ENCODE peak calls at places on chromosomes 1 and 21, in ten cellular contexts. O is OCI-LY7, S is heart right ventricle, A is Caco-2, E is kidney epithelial cell, R is AG04449, M is hepatocyte, B is HFF-Myc, D is heart left ventricle, V is IMR-90. C is an unnamed sample.

GRCh38 chr1:164576311-164577271 is 17.6 kb downstream of the PBX1 start:
- DNase-seq in V (peak; percentile 88), D (peak; percentile 73), S (peak; percentile 18), A (no peak), E (no peak), R (no peak), O (no peak), B (peak; percentile 41), M (no peak), C (peak; percentile 89)

GRCh38 chr1:185741551-185741950 is 7.4 kb downstream of the HMCN1 start:
- DNase-seq in S (no peak), E (no peak), A (no peak), R (no peak), V (peak; percentile 28), O (no peak), D (no peak), M (no peak), B (no peak), C (peak; percentile 84)

GRCh38 chr1:203028784-203029553 is 2.7 kb downstream of the PPFIA4 start:
- DNase-seq in M (no peak), A (no peak), D (peak; percentile 53), O (no peak), S (peak; percentile 47), V (no peak), R (no peak), E (no peak), B (no peak), C (no peak)

GRCh38 chr1:975896-976683 is 5.8 kb downstream of the PERM1 start:
- DNase-seq in O (peak; percentile 58), B (no peak), E (no peak), R (no peak), A (peak; percentile 82), S (no peak), V (peak; percentile 36), D (peak; percentile 79), M (peak; percentile 90), C (peak; percentile 38)

GRCh38 chr1:243465738-243466137 is 209.9 kb downstream of the SDCCAG8 start:
- DNase-seq in D (no peak), R (no peak), V (no peak), S (no peak), M (no peak), O (no peak), E (no peak), A (no peak), B (no peak), C (no peak)

GRCh38 chr1:16607433-16607851 is 5.9 kb downstream of the NBPF1 start:
- DNase-seq in V (no peak), B (no peak), M (no peak), O (no peak), D (peak; percentile 55), R (no peak), S (no peak), E (no peak), A (no peak), C (no peak)

GRCh38 chr1:101846820-101847219 is 149.9 kb downstream of the OLFM3 start:
- DNase-seq in S (no peak), R (no peak), M (peak; percentile 39), D (no peak), E (no peak), B (no peak), V (no peak), A (no peak), O (no peak), C (no peak)

GRCh38 chr21:45845790-45846130 is 135.8 kb upstream of the COL6A1 start:
- DNase-seq in E (no peak), A (no peak), R (no peak), D (no peak), M (no peak), O (no peak), V (no peak), B (no peak), S (no peak), C (no peak)

GRCh38 chr1:10213186-10213585 is 2.8 kb downstream of the KIF1B start:
- DNase-seq in B (no peak), S (no peak), D (no peak), V (no peak), E (no peak), O (no peak), R (no peak), M (no peak), A (no peak), C (no peak)

GRCh38 chr1:54084794-54085193 is 31.4 kb downstream of the TCEANC2 start:
- DNase-seq in S (no peak), R (no peak), V (no peak), M (no peak), A (no peak), O (no peak), D (no peak), B (no peak), E (no peak), C (no peak)

GRCh38 chr1:71294178-71294577 is 213.3 kb upstream of the ZRANB2 start:
- DNase-seq in D (no peak), B (no peak), M (no peak), E (no peak), A (no peak), S (no peak), O (no peak), R (peak; percentile 10), V (peak; percentile 46), C (peak; percentile 52)

GRCh38 chr1:2953688-2954285 is 67.5 kb upstream of the ACTRT2 start:
- DNase-seq in E (no peak), D (no peak), O (peak; percentile 18), A (no peak), S (no peak), M (no peak), B (no peak), R (no peak), V (no peak), C (no peak)

GRCh38 chr21:41142051-41142795 is 25.7 kb upstream of the BACE2 start:
- DNase-seq in M (no peak), B (peak; percentile 35), E (peak; percentile 37), O (no peak), S (peak; percentile 41), D (no peak), V (peak; percentile 47), R (peak; percentile 52), A (peak; percentile 49), C (peak; percentile 44)
- TF ChIP-seq CTCF in M (no peak), B (no peak), E (peak; percentile 6), O (no peak), S (no peak), D (no peak), V (no peak), R (peak; percentile 9), A (no peak), C (no peak)

DNA sequence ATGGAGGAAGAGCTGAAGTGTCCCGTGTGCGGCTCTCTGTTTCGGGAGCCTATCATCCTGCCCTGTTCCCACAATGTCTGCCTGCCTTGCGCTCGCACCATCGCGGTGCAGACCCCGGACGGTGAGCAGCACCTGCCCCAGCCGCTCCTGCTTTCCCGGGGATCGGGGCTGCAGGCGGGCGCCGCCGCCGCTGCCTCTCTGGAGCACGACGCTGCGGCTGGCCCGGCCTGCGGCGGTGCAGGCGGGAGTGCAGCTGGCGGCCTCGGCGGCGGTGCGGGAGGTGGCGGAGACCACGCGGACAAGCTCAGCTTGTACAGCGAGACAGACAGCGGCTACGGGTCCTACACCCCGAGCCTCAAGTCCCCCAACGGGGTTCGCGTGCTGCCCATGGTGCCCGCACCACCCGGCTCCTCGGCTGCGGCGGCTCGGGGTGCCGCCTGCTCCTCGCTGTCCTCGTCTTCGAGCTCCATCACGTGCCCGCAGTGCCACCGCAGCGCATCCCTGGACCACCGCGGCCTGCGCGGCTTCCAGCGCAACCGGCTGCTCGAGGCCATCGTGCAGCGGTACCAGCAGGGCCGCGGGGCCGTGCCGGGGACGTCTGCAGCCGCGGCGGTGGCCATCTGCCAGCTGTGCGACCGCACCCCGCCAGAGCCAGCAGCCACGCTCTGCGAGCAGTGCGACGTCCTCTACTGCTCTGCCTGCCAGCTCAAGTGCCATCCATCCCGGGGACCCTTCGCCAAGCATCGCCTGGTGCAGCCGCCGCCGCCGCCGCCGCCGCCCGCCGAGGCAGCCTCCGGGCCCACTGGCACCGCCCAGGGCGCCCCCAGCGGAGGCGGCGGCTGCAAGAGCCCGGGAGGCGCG is 1.3 kb downstream of the TRIM67 start:
- DNase-seq in O (no peak), A (no peak), D (no peak), E (no peak), B (no peak), V (no peak), S (no peak), M (no peak), R (no peak), C (no peak)
- H3K4me3 ChIP-seq in O (no peak overlapping the region), A (no peak overlapping the region), D (peak overlapping the region; percentile 59), E (peak overlapping the region; percentile 24), B (peak overlapping the region; percentile 23), V (no peak overlapping the region), S (peak overlapping the region; percentile 57), M (no peak overlapping the region), R (peak overlapping the region; percentile 52), C (no peak overlapping the region)

DNA sequence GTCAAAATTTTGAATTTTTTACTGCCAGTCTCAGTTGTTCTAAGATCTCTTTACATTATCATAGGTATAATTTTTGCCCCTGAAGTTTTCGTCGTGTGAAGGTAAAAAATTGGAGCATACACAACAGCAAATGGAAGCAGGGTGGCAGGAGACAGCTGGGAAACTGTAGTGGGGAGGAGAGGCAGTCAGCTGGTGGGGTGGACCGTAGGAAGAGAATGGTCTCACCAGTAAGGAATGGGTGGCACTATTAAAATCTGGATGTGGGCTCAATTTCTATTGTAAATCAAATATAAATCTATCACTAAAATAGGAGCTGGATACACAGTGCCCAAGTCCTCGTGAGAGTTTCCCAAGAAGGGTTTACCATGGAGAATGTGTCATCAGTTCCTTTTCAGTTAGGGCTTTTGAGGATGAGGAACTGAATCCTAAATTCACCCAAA is 10.3 kb upstream of the IRF2BP2 start:
- DNase-seq in M (no peak), E (no peak), O (no peak), D (no peak), A (no peak), B (no peak), R (no peak), S (no peak), V (no peak), C (peak; percentile 52)
- TF ChIP-seq CTCF in M (peak; percentile 14), E (no peak), O (no peak), D (no peak), A (no peak), B (no peak), R (no peak), S (no peak), V (no peak), C (no peak)

GRCh38 chr1:153608742-153609584 is 4.0 kb downstream of the S100A16 start:
- DNase-seq in M (peak; percentile 79), B (peak; percentile 91), R (no peak), A (peak; percentile 84), V (peak; percentile 95), E (peak; percentile 86), D (peak; percentile 84), O (no peak), S (peak; percentile 88), C (peak; percentile 98)

GRCh38 chr1:153610334-153611023 is 2.5 kb downstream of the S100A16 start:
- DNase-seq in M (no peak), S (no peak), A (no peak), O (no peak), D (no peak), B (no peak), R (no peak), V (peak; percentile 50), E (no peak), C (peak; percentile 80)

GRCh38 chr1:153608089-153608672 is 4.8 kb downstream of the S100A16 start:
- DNase-seq in A (peak; percentile 80), S (no peak), O (no peak), B (no peak), R (no peak), M (no peak), V (no peak), E (no peak), D (no peak), C (no peak)

GRCh38 chr1:153611024-153611352 is 1.9 kb downstream of the S100A16 start:
- DNase-seq in V (no peak), M (no peak), S (no peak), E (no peak), O (no peak), B (no peak), A (no peak), R (no peak), D (no peak), C (peak; percentile 93)

GRCh38 chr1:153609585-153609907 is 3.4 kb downstream of the S100A16 start:
- DNase-seq in M (no peak), O (no peak), D (no peak), E (no peak), A (no peak), S (no peak), V (no peak), B (no peak), R (no peak), C (no peak)
- H3K4me3 ChIP-seq in M (no peak overlapping the region), O (no peak overlapping the region), D (peak overlapping the region; percentile 55), E (peak overlapping the region; percentile 56), A (no peak overlapping the region), S (peak overlapping the region; percentile 59), V (no peak overlapping the region), B (peak overlapping the region; percentile 90), R (peak overlapping the region; percentile 58), C (peak overlapping the region; percentile 94)